ENCODE peak calls at places on chromosomes 1 and 21, in five cellular contexts. One of them, this sample, is unnamed.

GRCh38 chr1:72241397-72241796 is 40.9 kb downstream of the NEGR1 start:
- DNase-seq in lower lobe of right lung: no peak
- DNase-seq in HTR-8/SVneo: no peak
- DNase-seq in fibroblast of pulmonary artery: peak
- DNase-seq in LNCaP clone FGC: no peak
- DNase-seq in this sample: no peak

GRCh38 chr1:35925741-35926140 is 5.2 kb upstream of the AGO3 start:
- DNase-seq in HTR-8/SVneo: no peak
- DNase-seq in LNCaP clone FGC: peak
- DNase-seq in lower lobe of right lung: no peak
- DNase-seq in fibroblast of pulmonary artery: peak
- DNase-seq in this sample: no peak

GRCh38 chr1:42136466-42136865 is 16.7 kb upstream of the GUCA2B start:
- DNase-seq in fibroblast of pulmonary artery: no peak
- DNase-seq in HTR-8/SVneo: no peak
- DNase-seq in LNCaP clone FGC: no peak
- DNase-seq in lower lobe of right lung: no peak
- DNase-seq in this sample: no peak

GRCh38 chr1:169546087-169546995 is 39.9 kb downstream of the F5 start:
- DNase-seq in LNCaP clone FGC: peak
- DNase-seq in HTR-8/SVneo: peak
- DNase-seq in fibroblast of pulmonary artery: peak
- DNase-seq in lower lobe of right lung: no peak
- DNase-seq in this sample: peak

GRCh38 chr1:184875218-184875617 is 99.1 kb downstream of the NIBAN1 start:
- DNase-seq in lower lobe of right lung: no peak
- DNase-seq in HTR-8/SVneo: no peak
- DNase-seq in fibroblast of pulmonary artery: no peak
- DNase-seq in LNCaP clone FGC: no peak
- DNase-seq in this sample: no peak

GRCh38 chr21:44955141-44955802 is 15.4 kb downstream of the SLX9 start:
- DNase-seq in LNCaP clone FGC: no peak
- DNase-seq in fibroblast of pulmonary artery: no peak
- DNase-seq in lower lobe of right lung: peak
- DNase-seq in HTR-8/SVneo: no peak
- DNase-seq in this sample: no peak

GRCh38 chr1:119974013-119974412 is 77.7 kb upstream of the ADAM30 start:
- DNase-seq in fibroblast of pulmonary artery: no peak
- DNase-seq in HTR-8/SVneo: no peak
- DNase-seq in lower lobe of right lung: no peak
- DNase-seq in LNCaP clone FGC: peak
- DNase-seq in this sample: no peak

GRCh38 chr1:12249748-12250147 is 19.9 kb downstream of the VPS13D start:
- DNase-seq in HTR-8/SVneo: no peak
- DNase-seq in fibroblast of pulmonary artery: no peak
- DNase-seq in LNCaP clone FGC: no peak
- DNase-seq in lower lobe of right lung: no peak
- DNase-seq in this sample: no peak

GRCh38 chr1:197919523-197920301 is 2.5 kb downstream of the LHX9 start:
- DNase-seq in fibroblast of pulmonary artery: no peak
- DNase-seq in lower lobe of right lung: peak
- DNase-seq in HTR-8/SVneo: no peak
- DNase-seq in LNCaP clone FGC: no peak
- DNase-seq in this sample: no peak

GRCh38 chr1:94617139-94617805 is 75.7 kb upstream of the F3 start:
- DNase-seq in HTR-8/SVneo: no peak
- DNase-seq in fibroblast of pulmonary artery: peak
- DNase-seq in LNCaP clone FGC: no peak
- DNase-seq in lower lobe of right lung: no peak
- DNase-seq in this sample: no peak

GRCh38 chr1:91696321-91696720 is 189.6 kb downstream of the TGFBR3 start:
- DNase-seq in HTR-8/SVneo: no peak
- DNase-seq in LNCaP clone FGC: no peak
- DNase-seq in lower lobe of right lung: no peak
- DNase-seq in fibroblast of pulmonary artery: no peak
- DNase-seq in this sample: no peak

GRCh38 chr1:228036701-228037231 is 30.0 kb downstream of the WNT3A start:
- DNase-seq in lower lobe of right lung: no peak
- DNase-seq in HTR-8/SVneo: no peak
- DNase-seq in LNCaP clone FGC: no peak
- DNase-seq in fibroblast of pulmonary artery: no peak
- DNase-seq in this sample: no peak

GRCh38 chr1:207499573-207499972 is 3.6 kb downstream of the CR1 start:
- DNase-seq in lower lobe of right lung: peak
- DNase-seq in fibroblast of pulmonary artery: peak
- DNase-seq in LNCaP clone FGC: peak
- DNase-seq in HTR-8/SVneo: peak
- DNase-seq in this sample: peak

GRCh38 chr21:34298797-34299539 is 64.8 kb upstream of the KCNE2 start:
- DNase-seq in lower lobe of right lung: no peak
- DNase-seq in HTR-8/SVneo: no peak
- DNase-seq in LNCaP clone FGC: no peak
- DNase-seq in fibroblast of pulmonary artery: no peak
- DNase-seq in this sample: no peak

GRCh38 chr1:201365251-201365650 is 12.2 kb downstream of the TNNT2 start:
- DNase-seq in LNCaP clone FGC: no peak
- DNase-seq in HTR-8/SVneo: no peak
- DNase-seq in lower lobe of right lung: no peak
- DNase-seq in fibroblast of pulmonary artery: no peak
- DNase-seq in this sample: no peak

GRCh38 chr1:22773981-22774471 is 63.4 kb downstream of the EPHB2 start:
- DNase-seq in lower lobe of right lung: no peak
- DNase-seq in HTR-8/SVneo: no peak
- DNase-seq in fibroblast of pulmonary artery: peak
- DNase-seq in LNCaP clone FGC: peak
- DNase-seq in this sample: no peak

GRCh38 chr21:41880153-41880552 is 1.0 kb upstream of the PRDM15 start:
- DNase-seq in LNCaP clone FGC: no peak
- DNase-seq in HTR-8/SVneo: no peak
- DNase-seq in lower lobe of right lung: no peak
- DNase-seq in fibroblast of pulmonary artery: no peak
- DNase-seq in this sample: no peak

GRCh38 chr1:11286735-11287410 is 13.9 kb downstream of the UBIAD1 start:
- DNase-seq in LNCaP clone FGC: no peak
- DNase-seq in fibroblast of pulmonary artery: peak
- DNase-seq in lower lobe of right lung: no peak
- DNase-seq in HTR-8/SVneo: no peak
- DNase-seq in this sample: no peak

GRCh38 chr21:43663033-43663432 is 3.7 kb downstream of the RRP1B start:
- DNase-seq in HTR-8/SVneo: no peak
- DNase-seq in lower lobe of right lung: no peak
- DNase-seq in LNCaP clone FGC: no peak
- DNase-seq in fibroblast of pulmonary artery: no peak
- DNase-seq in this sample: no peak

GRCh38 chr1:168774241-168774640 is 45.2 kb upstream of the DPT start:
- DNase-seq in lower lobe of right lung: no peak
- DNase-seq in LNCaP clone FGC: no peak
- DNase-seq in fibroblast of pulmonary artery: peak
- DNase-seq in HTR-8/SVneo: no peak
- DNase-seq in this sample: no peak

GRCh38 chr1:45499415-45499769 is 481 bp downstream of the CCDC163 start:
- DNase-seq in LNCaP clone FGC: no peak
- DNase-seq in fibroblast of pulmonary artery: no peak
- DNase-seq in HTR-8/SVneo: peak
- DNase-seq in lower lobe of right lung: no peak
- DNase-seq in this sample: no peak

GRCh38 chr1:37456614-37457013 is 17.8 kb upstream of the ZC3H12A start:
- DNase-seq in LNCaP clone FGC: no peak
- DNase-seq in fibroblast of pulmonary artery: no peak
- DNase-seq in lower lobe of right lung: no peak
- DNase-seq in HTR-8/SVneo: no peak
- DNase-seq in this sample: no peak

GRCh38 chr21:33308586-33309490 is 15.9 kb upstream of the IFNAR1 start:
- DNase-seq in LNCaP clone FGC: no peak
- DNase-seq in fibroblast of pulmonary artery: peak
- DNase-seq in HTR-8/SVneo: no peak
- DNase-seq in lower lobe of right lung: no peak
- DNase-seq in this sample: no peak

GRCh38 chr1:182357913-182358312 is 33.7 kb downstream of the GLUL start:
- DNase-seq in LNCaP clone FGC: no peak
- DNase-seq in fibroblast of pulmonary artery: no peak
- DNase-seq in lower lobe of right lung: no peak
- DNase-seq in HTR-8/SVneo: no peak
- DNase-seq in this sample: no peak

GRCh38 chr1:12016182-12016581 is 3.1 kb upstream of the MIIP start:
- DNase-seq in HTR-8/SVneo: no peak
- DNase-seq in lower lobe of right lung: no peak
- DNase-seq in fibroblast of pulmonary artery: no peak
- DNase-seq in LNCaP clone FGC: no peak
- DNase-seq in this sample: no peak

GRCh38 chr1:85259866-85260345 is 444 bp upstream of the C1orf52 start:
- DNase-seq in HTR-8/SVneo: no peak
- DNase-seq in lower lobe of right lung: no peak
- DNase-seq in fibroblast of pulmonary artery: peak
- DNase-seq in LNCaP clone FGC: no peak
- DNase-seq in this sample: no peak

GRCh38 chr1:1990222-1990621 is 13.4 kb downstream of the CFAP74 start:
- DNase-seq in fibroblast of pulmonary artery: peak
- DNase-seq in HTR-8/SVneo: no peak
- DNase-seq in LNCaP clone FGC: no peak
- DNase-seq in lower lobe of right lung: no peak
- DNase-seq in this sample: no peak

GRCh38 chr1:111690306-111690617 is 48.9 kb downstream of the INKA2 start:
- DNase-seq in lower lobe of right lung: no peak
- DNase-seq in LNCaP clone FGC: peak
- DNase-seq in HTR-8/SVneo: peak
- DNase-seq in fibroblast of pulmonary artery: peak
- DNase-seq in this sample: no peak

GRCh38 chr1:203265541-203265940 is 36.1 kb upstream of the CHIT1 start:
- DNase-seq in HTR-8/SVneo: no peak
- DNase-seq in lower lobe of right lung: no peak
- DNase-seq in fibroblast of pulmonary artery: no peak
- DNase-seq in LNCaP clone FGC: no peak
- DNase-seq in this sample: no peak

GRCh38 chr1:101239095-101240040 is 2.5 kb downstream of the S1PR1 start:
- DNase-seq in HTR-8/SVneo: no peak
- DNase-seq in LNCaP clone FGC: no peak
- DNase-seq in fibroblast of pulmonary artery: no peak
- DNase-seq in lower lobe of right lung: no peak
- DNase-seq in this sample: peak

GRCh38 chr1:174747613-174748012 is 252.1 kb upstream of the CACYBP start:
- DNase-seq in HTR-8/SVneo: no peak
- DNase-seq in fibroblast of pulmonary artery: no peak
- DNase-seq in LNCaP clone FGC: no peak
- DNase-seq in lower lobe of right lung: no peak
- DNase-seq in this sample: no peak

GRCh38 chr1:154574715-154575114 is 7.1 kb downstream of the CHRNB2 start:
- DNase-seq in lower lobe of right lung: no peak
- DNase-seq in LNCaP clone FGC: peak
- DNase-seq in HTR-8/SVneo: no peak
- DNase-seq in fibroblast of pulmonary artery: peak
- DNase-seq in this sample: no peak

GRCh38 chr1:240343966-240344365 is 252.3 kb downstream of the FMN2 start:
- DNase-seq in LNCaP clone FGC: no peak
- DNase-seq in HTR-8/SVneo: no peak
- DNase-seq in lower lobe of right lung: no peak
- DNase-seq in fibroblast of pulmonary artery: no peak
- DNase-seq in this sample: no peak

GRCh38 chr1:25062621-25063255 is 132.7 kb upstream of the RUNX3 start:
- DNase-seq in HTR-8/SVneo: no peak
- DNase-seq in LNCaP clone FGC: no peak
- DNase-seq in lower lobe of right lung: peak
- DNase-seq in fibroblast of pulmonary artery: no peak
- DNase-seq in this sample: no peak

GRCh38 chr1:156420209-156421061 is 51.4 kb downstream of the RHBG start:
- DNase-seq in fibroblast of pulmonary artery: no peak
- DNase-seq in HTR-8/SVneo: no peak
- DNase-seq in LNCaP clone FGC: no peak
- DNase-seq in lower lobe of right lung: no peak
- DNase-seq in this sample: peak

GRCh38 chr1:181173761-181174371 is 85.4 kb downstream of the IER5 start:
- DNase-seq in HTR-8/SVneo: no peak
- DNase-seq in fibroblast of pulmonary artery: no peak
- DNase-seq in LNCaP clone FGC: no peak
- DNase-seq in lower lobe of right lung: no peak
- DNase-seq in this sample: no peak

GRCh38 chr1:159922499-159923202 is 2.7 kb downstream of the TAGLN2 start:
- DNase-seq in fibroblast of pulmonary artery: peak
- DNase-seq in lower lobe of right lung: peak
- DNase-seq in HTR-8/SVneo: no peak
- DNase-seq in LNCaP clone FGC: no peak
- DNase-seq in this sample: no peak